ENCODE peak calls at places on chromosomes 2 and 18, in four cellular contexts. One of them, this sample, is unnamed.

GRCh38 chr2:191314697-191315364 is 69.6 kb downstream of the MYO1B start:
- DNase-seq in esophagus squamous epithelium: no peak
- DNase-seq in fibroblast of mammary gland: no peak
- DNase-seq in activated T-cell treated with anti-CD3 and anti-CD28 coated beads for 1 hour: no peak
- DNase-seq in this sample: no peak

GRCh38 chr2:158969162-158969716 is 799 bp downstream of the TANC1 start:
- DNase-seq in fibroblast of mammary gland: no peak
- DNase-seq in esophagus squamous epithelium: no peak
- DNase-seq in activated T-cell treated with anti-CD3 and anti-CD28 coated beads for 1 hour: no peak
- DNase-seq in this sample: no peak

GRCh38 chr18:42614619-42615293 is 500.7 kb downstream of the RIT2 start:
- DNase-seq in activated T-cell treated with anti-CD3 and anti-CD28 coated beads for 1 hour: no peak
- DNase-seq in fibroblast of mammary gland: peak
- DNase-seq in esophagus squamous epithelium: no peak
- DNase-seq in this sample: no peak

GRCh38 chr2:40287201-40287600 is 164.7 kb downstream of the SLC8A1 start:
- DNase-seq in fibroblast of mammary gland: peak
- DNase-seq in esophagus squamous epithelium: no peak
- DNase-seq in activated T-cell treated with anti-CD3 and anti-CD28 coated beads for 1 hour: no peak
- DNase-seq in this sample: no peak

GRCh38 chr18:41165625-41166024 is 789.4 kb upstream of the PIK3C3 start:
- DNase-seq in fibroblast of mammary gland: no peak
- DNase-seq in esophagus squamous epithelium: no peak
- DNase-seq in activated T-cell treated with anti-CD3 and anti-CD28 coated beads for 1 hour: no peak
- DNase-seq in this sample: no peak

GRCh38 chr2:230895536-230896345 is 29.3 kb downstream of the GPR55 start:
- DNase-seq in fibroblast of mammary gland: no peak
- DNase-seq in esophagus squamous epithelium: no peak
- DNase-seq in activated T-cell treated with anti-CD3 and anti-CD28 coated beads for 1 hour: no peak
- DNase-seq in this sample: peak

GRCh38 chr18:8711736-8712135 is 6.4 kb downstream of the MTCL1 start:
- DNase-seq in fibroblast of mammary gland: no peak
- DNase-seq in activated T-cell treated with anti-CD3 and anti-CD28 coated beads for 1 hour: no peak
- DNase-seq in esophagus squamous epithelium: no peak
- DNase-seq in this sample: no peak

GRCh38 chr18:9055185-9055584 is 47.3 kb upstream of the NDUFV2 start:
- DNase-seq in esophagus squamous epithelium: no peak
- DNase-seq in fibroblast of mammary gland: peak
- DNase-seq in activated T-cell treated with anti-CD3 and anti-CD28 coated beads for 1 hour: no peak
- DNase-seq in this sample: no peak

GRCh38 chr2:96325038-96325883 is at the start of gene ITPRIPL1:
- DNase-seq in activated T-cell treated with anti-CD3 and anti-CD28 coated beads for 1 hour: no peak
- DNase-seq in esophagus squamous epithelium: no peak
- DNase-seq in fibroblast of mammary gland: peak
- DNase-seq in this sample: no peak

GRCh38 chr2:68295523-68295922 is 24.2 kb downstream of the CNRIP1 start:
- DNase-seq in activated T-cell treated with anti-CD3 and anti-CD28 coated beads for 1 hour: no peak
- DNase-seq in fibroblast of mammary gland: no peak
- DNase-seq in esophagus squamous epithelium: no peak
- DNase-seq in this sample: no peak

GRCh38 chr2:8984152-8984551 is 19.3 kb downstream of the MBOAT2 start:
- DNase-seq in activated T-cell treated with anti-CD3 and anti-CD28 coated beads for 1 hour: no peak
- DNase-seq in esophagus squamous epithelium: no peak
- DNase-seq in fibroblast of mammary gland: no peak
- DNase-seq in this sample: no peak

GRCh38 chr2:181656450-181657261 is at the start of gene CERKL:
- DNase-seq in esophagus squamous epithelium: no peak
- DNase-seq in activated T-cell treated with anti-CD3 and anti-CD28 coated beads for 1 hour: no peak
- DNase-seq in fibroblast of mammary gland: no peak
- DNase-seq in this sample: no peak

This sample was measured in naive thymus-derived CD8-positive, alpha-beta T cell.